ENCODE peak calls at places on chromosome 21, in ten cellular contexts. Z is transverse colon, L is brain microvascular endothelial cell, X is nephron progenitor cell, J is H9, S is AG10803, V is AG09319, B is neural crest cell, W is endothelial cell of umbilical vein, F is GM06990. C is an unnamed sample.

GRCh38 chr21:26842976-26843911 is 2.0 kb downstream of the ADAMTS1 start:
- DNase-seq in Z (peak), L (peak), X (peak), J (peak), S (peak), V (peak), B (peak), W (peak), F (no peak), C (peak)

GRCh38 chr21:26425576-26425975 is 147.5 kb downstream of the CYYR1 start:
- DNase-seq in Z (no peak), L (no peak), X (no peak), J (no peak), S (no peak), V (no peak), B (no peak), W (no peak), F (no peak), C (no peak)

GRCh38 chr21:42513151-42513984 is at the start of gene SLC37A1:
- DNase-seq in Z (no peak), L (no peak), X (peak), J (peak), S (no peak), V (no peak), B (peak), W (no peak), F (peak), C (peak)

GRCh38 chr21:37877888-37878684 is 38.2 kb downstream of the KCNJ6 start:
- DNase-seq in Z (no peak), L (no peak), X (no peak), J (no peak), S (no peak), V (no peak), B (no peak), W (no peak), F (no peak), C (no peak)

GRCh38 chr21:33196956-33197374 is 32.8 kb upstream of the IFNAR2 start:
- DNase-seq in Z (peak), L (peak), X (peak), J (peak), S (peak), V (no peak), B (peak), W (peak), F (no peak), C (no peak)

GRCh38 chr21:42199488-42200463 is 19.2 kb upstream of the ABCG1 start:
- DNase-seq in Z (peak), L (peak), X (no peak), J (no peak), S (peak), V (peak), B (no peak), W (peak), F (no peak), C (no peak)

GRCh38 chr21:28636988-28637691 is 355.5 kb downstream of the LTN1 start:
- DNase-seq in Z (no peak), L (peak), X (no peak), J (no peak), S (peak), V (peak), B (no peak), W (peak), F (no peak), C (no peak)

GRCh38 chr21:38596264-38597042 is 98.2 kb upstream of the ERG start:
- DNase-seq in Z (no peak), L (no peak), X (no peak), J (no peak), S (no peak), V (no peak), B (no peak), W (no peak), F (no peak), C (no peak)

GRCh38 chr21:16116798-16117197 is 387.0 kb downstream of the USP25 start:
- DNase-seq in Z (no peak), L (peak), X (no peak), J (no peak), S (peak), V (no peak), B (no peak), W (peak), F (no peak), C (no peak)

GRCh38 chr21:42496839-42497202 is 797 bp upstream of the RSPH1 start:
- DNase-seq in Z (no peak), L (no peak), X (no peak), J (peak), S (no peak), V (no peak), B (no peak), W (no peak), F (no peak), C (no peak)

DNA sequence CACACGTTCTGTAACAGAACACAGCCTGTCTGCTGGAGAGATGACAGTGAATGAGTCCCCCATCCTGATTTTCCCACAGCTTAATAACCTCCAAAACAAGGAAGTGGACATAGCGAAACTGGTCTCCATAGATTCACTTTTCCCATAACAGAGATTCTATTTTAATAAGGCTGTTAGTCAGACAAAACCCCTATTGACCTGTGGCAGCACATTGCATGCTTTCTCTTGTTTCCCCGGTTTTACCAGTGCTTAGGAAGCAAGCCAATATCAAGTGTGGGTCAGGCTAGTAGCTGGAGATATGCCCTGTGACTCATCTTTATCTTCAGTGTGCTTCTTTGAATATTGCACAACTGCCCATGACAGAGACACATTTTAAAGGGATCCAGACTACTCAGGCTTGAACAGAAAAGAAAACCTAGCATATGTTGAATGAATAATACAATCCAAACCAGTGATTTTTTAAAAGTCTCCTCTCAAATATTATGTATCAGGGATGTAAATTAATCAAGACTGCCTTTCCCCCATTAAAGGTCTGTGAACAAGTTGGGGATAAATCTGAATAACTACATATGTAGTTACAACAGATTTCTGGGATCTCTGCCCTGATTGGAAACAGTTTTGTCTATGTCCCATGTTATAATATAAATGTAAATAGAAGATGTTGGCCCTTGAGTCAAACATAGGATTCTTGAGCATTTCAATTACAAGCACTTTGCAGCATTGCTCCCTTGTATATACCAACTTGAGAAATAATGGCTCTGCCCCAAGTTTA is 11.9 kb upstream of the CLDN8 start:
- DNase-seq in Z (no peak), L (peak), X (no peak), J (no peak), S (peak), V (peak), B (no peak), W (no peak), F (no peak), C (no peak)
- TF ChIP-seq CTCF in Z (no peak), L (no peak), X (no peak), J (no peak), S (no peak), V (no peak), B (no peak), W (no peak), F (no peak), C (no peak)

GRCh38 chr21:24824209-24824608 is 783.1 kb downstream of the MRPL39 start:
- DNase-seq in Z (no peak), L (no peak), X (no peak), J (no peak), S (no peak), V (no peak), B (no peak), W (no peak), F (no peak), C (no peak)
- TF ChIP-seq CTCF in Z (no peak), L (no peak), X (no peak), J (no peak), S (no peak), V (no peak), B (no peak), W (no peak), F (no peak), C (no peak)

DNA sequence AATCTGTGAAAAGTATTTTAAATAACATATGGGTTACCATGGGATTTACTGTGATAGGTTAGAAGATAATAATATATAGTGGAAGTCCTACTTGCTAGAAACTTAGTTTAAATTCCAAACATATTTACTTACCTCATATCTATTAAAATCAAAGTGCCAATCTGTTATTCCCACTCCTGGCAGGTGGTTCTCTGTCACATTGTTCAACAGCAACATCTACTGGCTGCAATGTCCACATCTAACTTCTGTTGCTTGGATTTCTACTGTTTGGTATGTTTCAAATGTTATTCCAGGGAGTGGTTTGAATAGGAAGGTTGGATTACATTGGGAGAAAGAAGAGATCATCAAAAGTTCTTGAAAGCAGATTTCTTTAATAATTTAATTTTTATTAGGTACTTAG is 122.5 kb upstream of the NCAM2 start:
- DNase-seq in Z (no peak), L (no peak), X (no peak), J (no peak), S (no peak), V (no peak), B (no peak), W (no peak), F (no peak), C (no peak)
- TF ChIP-seq CTCF in Z (no peak), L (peak), X (no peak), J (peak), S (no peak), V (no peak), B (no peak), W (no peak), F (no peak), C (no peak)

DNA sequence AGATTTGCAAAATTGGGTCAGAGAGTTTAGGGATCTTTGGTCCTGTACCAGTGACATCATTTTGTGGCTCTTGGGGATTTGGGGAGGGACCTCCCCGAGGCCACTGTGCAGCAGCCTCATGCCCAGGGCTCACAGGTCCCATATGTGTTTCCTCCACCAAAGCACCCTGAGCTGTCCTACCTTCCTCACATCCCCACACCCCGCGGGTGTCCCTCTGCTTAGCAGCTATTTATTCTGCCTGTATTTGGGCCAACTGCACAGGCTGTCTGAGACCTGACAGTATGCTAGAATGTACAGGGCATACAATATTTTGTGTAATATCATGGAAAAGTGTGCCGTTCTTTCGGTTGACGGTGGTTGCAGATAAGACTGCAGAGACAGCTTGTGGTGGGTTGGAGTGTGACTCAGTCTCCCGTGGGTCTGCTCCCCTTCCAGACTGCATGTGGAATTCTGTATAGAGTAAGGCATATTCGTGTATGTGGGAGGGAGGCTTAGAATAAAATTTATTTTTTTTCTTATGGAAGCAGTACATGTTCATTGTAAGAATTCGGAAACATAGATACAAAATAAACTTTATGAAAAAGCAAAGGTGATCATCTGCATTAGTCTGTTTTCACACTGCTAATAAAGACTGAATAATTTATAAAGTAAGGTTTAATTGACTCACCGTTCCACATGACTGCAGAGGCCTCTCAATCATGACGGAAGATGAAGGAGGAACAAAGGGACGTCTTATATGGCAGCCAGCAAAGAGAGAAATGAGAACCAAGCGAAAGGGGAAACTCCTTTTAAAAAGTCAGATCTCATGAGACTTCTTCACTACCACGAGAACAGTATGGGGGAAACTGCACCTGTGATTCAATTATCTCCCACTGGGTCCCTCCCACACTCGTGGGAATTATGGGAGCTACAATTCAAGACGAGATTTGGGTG is 84.4 kb downstream of the ADARB1 start:
- DNase-seq in Z (no peak), L (no peak), X (no peak), J (no peak), S (no peak), V (no peak), B (no peak), W (no peak), F (no peak), C (no peak)
- TF ChIP-seq CTCF in Z (no peak), L (no peak), X (no peak), J (no peak), S (no peak), V (no peak), B (no peak), W (no peak), F (no peak), C (no peak)